ENCODE peak calls at places on chromosomes 7 and 10, in eight cellular contexts. D is spleen, E is suprapubic skin, V is GM12878, I is lower leg skin, A is prostate gland, S is heart right ventricle, R is endothelial cell of umbilical vein. U is an unnamed sample.

GRCh38 chr10:103479135-103479534 is at the start of gene CALHM3:
- DNase-seq in D (no peak), E (no peak), V (no peak), I (no peak), A (no peak), S (no peak), R (no peak), U (no peak)

GRCh38 chr10:76942556-76943416 is 694.8 kb downstream of the KCNMA1 start:
- DNase-seq in D (no peak), E (no peak), V (no peak), I (no peak), A (no peak), S (no peak), R (no peak), U (no peak)

GRCh38 chr7:75727881-75728592 is 10.7 kb downstream of the HIP1 start:
- DNase-seq in D (peak; percentile 78), E (no peak), V (no peak), I (peak; percentile 93), A (peak; percentile 85), S (peak; percentile 32), R (peak; percentile 28), U (peak; percentile 55)

GRCh38 chr7:114843102-114843501 is 78.8 kb upstream of the MDFIC start:
- DNase-seq in D (no peak), E (no peak), V (no peak), I (no peak), A (no peak), S (no peak), R (no peak), U (peak; percentile 12)

GRCh38 chr7:99112097-99112496 is 31.8 kb downstream of the SMURF1 start:
- DNase-seq in D (no peak), E (no peak), V (peak; percentile 39), I (no peak), A (no peak), S (no peak), R (no peak), U (peak; percentile 78)

GRCh38 chr7:23404546-23405239 is 65.6 kb downstream of the IGF2BP3 start:
- DNase-seq in D (no peak), E (no peak), V (no peak), I (no peak), A (no peak), S (no peak), R (no peak), U (no peak)

GRCh38 chr7:128361463-128362441 is at the start of gene PRRT4:
- DNase-seq in D (peak; percentile 87), E (peak; percentile 73), V (no peak), I (no peak), A (no peak), S (peak; percentile 50), R (no peak), U (no peak)

GRCh38 chr10:47055386-47056382 is 144.5 kb downstream of the PTPN20 start:
- DNase-seq in D (peak; percentile 50), E (peak; percentile 47), V (no peak), I (peak; percentile 80), A (no peak), S (no peak), R (no peak), U (no peak)

GRCh38 chr7:74104702-74105101 is 21.1 kb downstream of the LIMK1 start:
- DNase-seq in D (no peak), E (no peak), V (no peak), I (no peak), A (no peak), S (no peak), R (no peak), U (no peak)

GRCh38 chr7:20393021-20394015 is 62.6 kb downstream of the ITGB8 start:
- DNase-seq in D (no peak), E (no peak), V (peak; percentile 8), I (no peak), A (no peak), S (no peak), R (peak; percentile 16), U (no peak)

GRCh38 chr7:47188653-47189315 is 393.1 kb downstream of the TNS3 start:
- DNase-seq in D (no peak), E (no peak), V (no peak), I (no peak), A (no peak), S (no peak), R (no peak), U (no peak)

GRCh38 chr10:121994429-121994881 is 5.5 kb downstream of the TACC2 start:
- DNase-seq in D (no peak), E (no peak), V (no peak), I (peak; percentile 89), A (peak; percentile 79), S (peak; percentile 54), R (no peak), U (no peak)

GRCh38 chr10:34415039-34415438 is 400.1 kb downstream of the PARD3 start:
- DNase-seq in D (no peak), E (no peak), V (no peak), I (no peak), A (no peak), S (no peak), R (no peak), U (no peak)

GRCh38 chr7:74441801-74442200 is 11.9 kb upstream of the GTF2IRD1 start:
- DNase-seq in D (no peak), E (no peak), V (no peak), I (no peak), A (no peak), S (no peak), R (no peak), U (no peak)

GRCh38 chr7:107167483-107168232 is 1.1 kb upstream of the HBP1 start:
- DNase-seq in D (no peak), E (peak; percentile 83), V (no peak), I (no peak), A (peak; percentile 69), S (no peak), R (peak; percentile 89), U (peak; percentile 35)

GRCh38 chr10:51031995-51032394 is 42.3 kb upstream of the PRKG1 start:
- DNase-seq in D (no peak), E (no peak), V (no peak), I (no peak), A (no peak), S (no peak), R (no peak), U (no peak)

GRCh38 chr10:79941585-79942210 is 7.2 kb downstream of the SFTPD start:
- DNase-seq in D (no peak), E (peak; percentile 38), V (no peak), I (no peak), A (peak; percentile 2), S (no peak), R (no peak), U (no peak)

GRCh38 chr7:128045766-128046165 is 14.5 kb upstream of the LRRC4 start:
- DNase-seq in D (no peak), E (no peak), V (no peak), I (no peak), A (no peak), S (no peak), R (no peak), U (no peak)

GRCh38 chr7:84384417-84384816 is 189.8 kb upstream of the SEMA3A start:
- DNase-seq in D (no peak), E (no peak), V (no peak), I (no peak), A (no peak), S (no peak), R (no peak), U (no peak)

GRCh38 chr10:71729023-71729649 is 9.6 kb upstream of the C10orf105 start:
- DNase-seq in D (peak; percentile 90), E (no peak), V (no peak), I (peak; percentile 94), A (peak; percentile 53), S (peak; percentile 70), R (no peak), U (no peak)

GRCh38 chr10:120462018-120462682 is 5.1 kb downstream of the PLPP4 start:
- DNase-seq in D (no peak), E (no peak), V (no peak), I (no peak), A (no peak), S (no peak), R (no peak), U (no peak)

GRCh38 chr7:26200113-26200443 is 468 bp downstream of the HNRNPA2B1 start:
- DNase-seq in D (peak; percentile 93), E (peak; percentile 88), V (no peak), I (peak; percentile 96), A (peak; percentile 62), S (peak; percentile 65), R (peak; percentile 61), U (peak; percentile 79)

GRCh38 chr10:21174670-21175495 is 277.8 kb upstream of the NEBL start:
- DNase-seq in D (no peak), E (no peak), V (no peak), I (no peak), A (peak; percentile 29), S (no peak), R (no peak), U (no peak)

GRCh38 chr10:128505346-128505745 is 379.1 kb upstream of the MKI67 start:
- DNase-seq in D (no peak), E (no peak), V (no peak), I (no peak), A (no peak), S (no peak), R (no peak), U (no peak)

GRCh38 chr7:47026733-47027450 is 555.0 kb downstream of the TNS3 start:
- DNase-seq in D (no peak), E (no peak), V (no peak), I (no peak), A (no peak), S (peak; percentile 13), R (no peak), U (no peak)

GRCh38 chr10:33377658-33378025 is 43.2 kb upstream of the NRP1 start:
- DNase-seq in D (no peak), E (no peak), V (no peak), I (no peak), A (no peak), S (no peak), R (no peak), U (no peak)

GRCh38 chr10:132942740-132943554 is 577 bp upstream of the CFAP46 start:
- DNase-seq in D (no peak), E (no peak), V (no peak), I (no peak), A (no peak), S (no peak), R (no peak), U (no peak)

GRCh38 chr7:80309377-80309776 is 174.7 kb downstream of the GNAI1 start:
- DNase-seq in D (no peak), E (no peak), V (no peak), I (no peak), A (no peak), S (no peak), R (no peak), U (no peak)
- H3K4me3 ChIP-seq in D (no peak overlapping the region), E (no peak overlapping the region), V (no peak overlapping the region), I (no peak overlapping the region), A (no peak overlapping the region), S (no peak overlapping the region), R (no peak overlapping the region), U (no peak overlapping the region)

GRCh38 chr7:57305192-57305748 is 144.7 kb upstream of the ZNF716 start:
- DNase-seq in D (peak; percentile 22), E (no peak), V (no peak), I (no peak), A (no peak), S (no peak), R (no peak), U (no peak)
- TF ChIP-seq CTCF in D (peak; percentile 15), E (no peak), V (no peak), I (no peak), A (no peak), S (peak; percentile 52), R (no peak), U (peak; percentile 7)

GRCh38 chr7:15916666-15917388 is 230.3 kb upstream of the MEOX2 start:
- DNase-seq in D (no peak), E (no peak), V (no peak), I (no peak), A (no peak), S (no peak), R (no peak), U (no peak)
- H3K4me3 ChIP-seq in D (no peak overlapping the region), E (peak overlapping the region; percentile 10), V (no peak overlapping the region), I (no peak overlapping the region), A (no peak overlapping the region), S (no peak overlapping the region), R (no peak overlapping the region), U (no peak overlapping the region)

GRCh38 chr10:68082815-68083395 is 7.8 kb upstream of the HERC4 start:
- DNase-seq in D (no peak), E (no peak), V (no peak), I (no peak), A (no peak), S (no peak), R (peak; percentile 52), U (no peak)
- TF ChIP-seq CTCF in D (peak; percentile 6), E (no peak), V (peak; percentile 6), I (no peak), A (no peak), S (peak; percentile 10), R (no peak), U (peak; percentile 7)